ENCODE peak calls at places on chromosomes 3 and 15, in seven cellular contexts. One of them, this sample, is unnamed.

GRCh38 chr15:89740137-89740536 is 10.9 kb downstream of the MESP1 start:
- DNase-seq in mesendoderm: peak; percentile 90
- DNase-seq in neuronal stem cell: peak; percentile 69
- DNase-seq in trophoblast cell: peak; percentile 68
- DNase-seq in H9: peak; percentile 85
- DNase-seq in IMR-90: peak; percentile 71
- DNase-seq in H1: peak; percentile 73
- DNase-seq in this sample: peak; percentile 74

GRCh38 chr15:91067026-91067425 is 33.0 kb upstream of the SV2B start:
- DNase-seq in H9: no peak
- DNase-seq in IMR-90: peak; percentile 10
- DNase-seq in trophoblast cell: no peak
- DNase-seq in H1: no peak
- DNase-seq in mesendoderm: no peak
- DNase-seq in neuronal stem cell: no peak
- DNase-seq in this sample: no peak

GRCh38 chr3:51777985-51778384 is 1.1 kb downstream of the IQCF6 start:
- DNase-seq in IMR-90: no peak
- DNase-seq in H9: no peak
- DNase-seq in mesendoderm: no peak
- DNase-seq in neuronal stem cell: no peak
- DNase-seq in H1: no peak
- DNase-seq in trophoblast cell: no peak
- DNase-seq in this sample: no peak

GRCh38 chr15:64024172-64025050 is 21.9 kb downstream of the DAPK2 start:
- DNase-seq in H9: peak; percentile 36
- DNase-seq in mesendoderm: peak; percentile 62
- DNase-seq in neuronal stem cell: no peak
- DNase-seq in IMR-90: no peak
- DNase-seq in trophoblast cell: no peak
- DNase-seq in H1: no peak
- DNase-seq in this sample: no peak

GRCh38 chr3:99084825-99085224 is 183.3 kb upstream of the DCBLD2 start:
- DNase-seq in mesendoderm: no peak
- DNase-seq in IMR-90: no peak
- DNase-seq in trophoblast cell: no peak
- DNase-seq in neuronal stem cell: no peak
- DNase-seq in H9: no peak
- DNase-seq in H1: no peak
- DNase-seq in this sample: no peak

GRCh38 chr3:188320757-188321156 is 166.8 kb downstream of the LPP start:
- DNase-seq in H9: no peak
- DNase-seq in H1: no peak
- DNase-seq in IMR-90: peak; percentile 83
- DNase-seq in neuronal stem cell: no peak
- DNase-seq in trophoblast cell: no peak
- DNase-seq in mesendoderm: no peak
- DNase-seq in this sample: peak; percentile 18

GRCh38 chr15:77862651-77863104 is 214.8 kb downstream of the TBC1D2B start:
- DNase-seq in mesendoderm: no peak
- DNase-seq in H9: peak; percentile 25
- DNase-seq in neuronal stem cell: no peak
- DNase-seq in trophoblast cell: no peak
- DNase-seq in IMR-90: no peak
- DNase-seq in H1: no peak
- DNase-seq in this sample: no peak

GRCh38 chr3:79015854-79016253 is 751.9 kb downstream of the ROBO1 start:
- DNase-seq in IMR-90: no peak
- DNase-seq in H9: no peak
- DNase-seq in H1: no peak
- DNase-seq in mesendoderm: no peak
- DNase-seq in neuronal stem cell: no peak
- DNase-seq in trophoblast cell: no peak
- DNase-seq in this sample: no peak

GRCh38 chr15:60004019-60004845 is at the start of gene FOXB1:
- DNase-seq in trophoblast cell: peak; percentile 86
- DNase-seq in mesendoderm: peak; percentile 91
- DNase-seq in H1: peak; percentile 79
- DNase-seq in H9: peak; percentile 95
- DNase-seq in neuronal stem cell: peak; percentile 80
- DNase-seq in IMR-90: no peak
- DNase-seq in this sample: no peak

GRCh38 chr3:7766530-7766929 is 735.1 kb upstream of the LMCD1 start:
- DNase-seq in trophoblast cell: no peak
- DNase-seq in neuronal stem cell: no peak
- DNase-seq in H9: no peak
- DNase-seq in mesendoderm: no peak
- DNase-seq in IMR-90: no peak
- DNase-seq in H1: no peak
- DNase-seq in this sample: no peak

GRCh38 chr15:37885651-37886050 is 48.8 kb upstream of the TMCO5A start:
- DNase-seq in neuronal stem cell: no peak
- DNase-seq in H9: no peak
- DNase-seq in IMR-90: no peak
- DNase-seq in trophoblast cell: no peak
- DNase-seq in mesendoderm: no peak
- DNase-seq in H1: no peak
- DNase-seq in this sample: no peak

GRCh38 chr15:39199076-39199475 is 381.8 kb upstream of the THBS1 start:
- DNase-seq in neuronal stem cell: no peak
- DNase-seq in mesendoderm: peak; percentile 51
- DNase-seq in IMR-90: peak; percentile 69
- DNase-seq in H9: no peak
- DNase-seq in H1: no peak
- DNase-seq in trophoblast cell: peak; percentile 45
- DNase-seq in this sample: peak; percentile 87

GRCh38 chr15:93088200-93088980 is 621 bp downstream of the RGMA start:
- DNase-seq in trophoblast cell: no peak
- DNase-seq in neuronal stem cell: peak; percentile 51
- DNase-seq in H1: peak; percentile 82
- DNase-seq in mesendoderm: peak; percentile 54
- DNase-seq in IMR-90: no peak
- DNase-seq in H9: peak; percentile 61
- DNase-seq in this sample: peak; percentile 6

GRCh38 chr3:172461530-172462138 is 13.4 kb upstream of the GHSR start:
- DNase-seq in H1: no peak
- DNase-seq in IMR-90: peak; percentile 10
- DNase-seq in H9: no peak
- DNase-seq in trophoblast cell: no peak
- DNase-seq in mesendoderm: peak; percentile 48
- DNase-seq in neuronal stem cell: no peak
- DNase-seq in this sample: peak; percentile 33

GRCh38 chr3:114253505-114253904 is 16.1 kb upstream of the ZNF80 start:
- DNase-seq in IMR-90: no peak
- DNase-seq in H1: no peak
- DNase-seq in mesendoderm: no peak
- DNase-seq in H9: no peak
- DNase-seq in trophoblast cell: no peak
- DNase-seq in neuronal stem cell: no peak
- DNase-seq in this sample: no peak

GRCh38 chr3:44418549-44418948 is 58.9 kb downstream of the ZNF445 start:
- DNase-seq in H9: no peak
- DNase-seq in neuronal stem cell: no peak
- DNase-seq in H1: peak; percentile 79
- DNase-seq in mesendoderm: peak; percentile 32
- DNase-seq in trophoblast cell: no peak
- DNase-seq in IMR-90: no peak
- DNase-seq in this sample: no peak

GRCh38 chr3:20022954-20023644 is 11.0 kb upstream of the PP2D1 start:
- DNase-seq in H1: no peak
- DNase-seq in neuronal stem cell: no peak
- DNase-seq in H9: no peak
- DNase-seq in mesendoderm: no peak
- DNase-seq in trophoblast cell: no peak
- DNase-seq in IMR-90: no peak
- DNase-seq in this sample: no peak

GRCh38 chr3:178117641-178118040 is 418.6 kb upstream of the KCNMB2 start:
- DNase-seq in H1: no peak
- DNase-seq in H9: no peak
- DNase-seq in trophoblast cell: no peak
- DNase-seq in mesendoderm: no peak
- DNase-seq in neuronal stem cell: no peak
- DNase-seq in IMR-90: peak; percentile 16
- DNase-seq in this sample: peak; percentile 6

GRCh38 chr3:435161-435560 is 238.6 kb downstream of the CHL1 start:
- DNase-seq in mesendoderm: no peak
- DNase-seq in trophoblast cell: no peak
- DNase-seq in IMR-90: no peak
- DNase-seq in H1: no peak
- DNase-seq in neuronal stem cell: no peak
- DNase-seq in H9: no peak
- DNase-seq in this sample: no peak

GRCh38 chr3:178417736-178418135 is 118.5 kb upstream of the KCNMB2 start:
- DNase-seq in H9: no peak
- DNase-seq in trophoblast cell: peak; percentile 83
- DNase-seq in H1: no peak
- DNase-seq in IMR-90: no peak
- DNase-seq in neuronal stem cell: no peak
- DNase-seq in mesendoderm: no peak
- DNase-seq in this sample: no peak

GRCh38 chr15:67835349-67836133 is 4.3 kb downstream of the RNU6-1 start:
- DNase-seq in trophoblast cell: no peak
- DNase-seq in neuronal stem cell: no peak
- DNase-seq in H9: peak; percentile 70
- DNase-seq in H1: peak; percentile 79
- DNase-seq in IMR-90: no peak
- DNase-seq in mesendoderm: peak; percentile 60
- DNase-seq in this sample: no peak

GRCh38 chr3:60737633-60738399 is 513.4 kb downstream of the FHIT start:
- DNase-seq in H1: no peak
- DNase-seq in IMR-90: no peak
- DNase-seq in neuronal stem cell: no peak
- DNase-seq in H9: no peak
- DNase-seq in mesendoderm: no peak
- DNase-seq in trophoblast cell: no peak
- DNase-seq in this sample: no peak

GRCh38 chr3:127911421-127911931 is 3.6 kb upstream of the KBTBD12 start:
- DNase-seq in trophoblast cell: no peak
- DNase-seq in mesendoderm: peak; percentile 37
- DNase-seq in H9: no peak
- DNase-seq in neuronal stem cell: no peak
- DNase-seq in IMR-90: no peak
- DNase-seq in H1: no peak
- DNase-seq in this sample: no peak

GRCh38 chr3:157532529-157533297 is 29.5 kb upstream of the VEPH1 start:
- DNase-seq in H9: peak; percentile 54
- DNase-seq in IMR-90: peak; percentile 92
- DNase-seq in H1: no peak
- DNase-seq in neuronal stem cell: peak; percentile 68
- DNase-seq in trophoblast cell: peak; percentile 53
- DNase-seq in mesendoderm: peak; percentile 93
- DNase-seq in this sample: peak; percentile 85

GRCh38 chr3:174352227-174352626 is 506.9 kb upstream of the NAALADL2 start:
- DNase-seq in H1: no peak
- DNase-seq in trophoblast cell: no peak
- DNase-seq in neuronal stem cell: no peak
- DNase-seq in IMR-90: no peak
- DNase-seq in H9: no peak
- DNase-seq in mesendoderm: no peak
- DNase-seq in this sample: no peak

GRCh38 chr15:40843885-40844542 is at the start of gene SPINT1:
- DNase-seq in neuronal stem cell: no peak
- DNase-seq in H1: peak; percentile 79
- DNase-seq in mesendoderm: peak; percentile 48
- DNase-seq in trophoblast cell: no peak
- DNase-seq in IMR-90: no peak
- DNase-seq in H9: peak; percentile 63
- DNase-seq in this sample: peak; percentile 22
- H3K4ac ChIP-seq in neuronal stem cell: no peak within 1 kb of the TSS
- H3K4ac ChIP-seq in H1: peak within 1 kb of the TSS; percentile 91
- H3K4ac ChIP-seq in mesendoderm: peak within 1 kb of the TSS; percentile 49
- H3K4ac ChIP-seq in trophoblast cell: peak within 1 kb of the TSS; percentile 66
- H3K4ac ChIP-seq in IMR-90: no peak within 1 kb of the TSS
- H3K4ac ChIP-seq in H9: no peak within 1 kb of the TSS
- H3K4ac ChIP-seq in this sample: no peak within 1 kb of the TSS

GRCh38 chr15:57446393-57446792 is 70.1 kb downstream of the CGNL1 start:
- DNase-seq in trophoblast cell: no peak
- DNase-seq in H1: no peak
- DNase-seq in H9: no peak
- DNase-seq in IMR-90: no peak
- DNase-seq in neuronal stem cell: no peak
- DNase-seq in mesendoderm: no peak
- DNase-seq in this sample: no peak

GRCh38 chr15:57456559-57456958 is 80.3 kb downstream of the CGNL1 start:
- DNase-seq in H1: no peak
- DNase-seq in IMR-90: no peak
- DNase-seq in H9: no peak
- DNase-seq in mesendoderm: no peak
- DNase-seq in neuronal stem cell: no peak
- DNase-seq in trophoblast cell: no peak
- DNase-seq in this sample: no peak

GRCh38 chr15:57457726-57458125 is 81.4 kb downstream of the CGNL1 start:
- DNase-seq in neuronal stem cell: no peak
- DNase-seq in trophoblast cell: no peak
- DNase-seq in IMR-90: no peak
- DNase-seq in H1: no peak
- DNase-seq in mesendoderm: no peak
- DNase-seq in H9: no peak
- DNase-seq in this sample: peak; percentile 67

GRCh38 chr15:57455969-57456368 is 79.7 kb downstream of the CGNL1 start:
- DNase-seq in trophoblast cell: no peak
- DNase-seq in mesendoderm: no peak
- DNase-seq in IMR-90: no peak
- DNase-seq in H9: no peak
- DNase-seq in H1: no peak
- DNase-seq in neuronal stem cell: no peak
- DNase-seq in this sample: no peak

GRCh38 chr15:57452090-57452754 is 75.9 kb downstream of the CGNL1 start:
- DNase-seq in IMR-90: no peak
- DNase-seq in neuronal stem cell: no peak
- DNase-seq in mesendoderm: no peak
- DNase-seq in H1: no peak
- DNase-seq in trophoblast cell: no peak
- DNase-seq in H9: no peak
- DNase-seq in this sample: no peak
- H3K9ac ChIP-seq in IMR-90: no peak overlapping the region
- H3K9ac ChIP-seq in neuronal stem cell: no peak overlapping the region
- H3K9ac ChIP-seq in mesendoderm: no peak overlapping the region
- H3K9ac ChIP-seq in H1: no peak overlapping the region
- H3K9ac ChIP-seq in trophoblast cell: no peak overlapping the region
- H3K9ac ChIP-seq in H9: no peak overlapping the region
- H3K9ac ChIP-seq in this sample: no peak overlapping the region

GRCh38 chr15:95968856-95969255 is 361.6 kb upstream of the NR2F2 start:
- DNase-seq in trophoblast cell: no peak
- DNase-seq in IMR-90: no peak
- DNase-seq in neuronal stem cell: no peak
- DNase-seq in H9: no peak
- DNase-seq in mesendoderm: no peak
- DNase-seq in H1: no peak
- DNase-seq in this sample: no peak
- H3K4ac ChIP-seq in trophoblast cell: no peak overlapping the region
- H3K4ac ChIP-seq in IMR-90: no peak overlapping the region
- H3K4ac ChIP-seq in neuronal stem cell: no peak overlapping the region
- H3K4ac ChIP-seq in H9: no peak overlapping the region
- H3K4ac ChIP-seq in mesendoderm: no peak overlapping the region
- H3K4ac ChIP-seq in H1: no peak overlapping the region
- H3K4ac ChIP-seq in this sample: no peak overlapping the region

DNA sequence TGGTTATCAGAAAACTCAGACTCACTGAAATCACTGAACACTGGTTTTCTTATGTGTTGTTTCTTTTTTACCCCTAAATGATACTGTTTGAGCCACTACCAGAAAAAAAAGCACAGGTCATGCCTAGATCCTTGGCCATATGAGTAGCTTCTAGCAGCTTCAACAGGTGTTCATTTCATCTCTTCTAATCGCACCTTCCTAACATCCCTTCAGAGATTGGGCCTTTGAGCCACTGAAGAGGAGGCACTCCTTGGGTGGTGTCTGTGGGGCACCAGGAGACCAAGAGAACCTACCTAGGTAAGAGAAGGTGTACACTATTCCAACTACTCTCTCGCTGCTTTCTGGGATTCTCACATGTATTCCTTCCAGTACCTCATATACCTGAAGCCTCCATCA is 2.5 kb downstream of the HEG1 start:
- DNase-seq in IMR-90: no peak
- DNase-seq in neuronal stem cell: no peak
- DNase-seq in H1: no peak
- DNase-seq in H9: no peak
- DNase-seq in mesendoderm: no peak
- DNase-seq in trophoblast cell: no peak
- DNase-seq in this sample: no peak
- H3K9ac ChIP-seq in IMR-90: peak overlapping the region; percentile 94
- H3K9ac ChIP-seq in neuronal stem cell: no peak overlapping the region
- H3K9ac ChIP-seq in H1: no peak overlapping the region
- H3K9ac ChIP-seq in H9: no peak overlapping the region
- H3K9ac ChIP-seq in mesendoderm: peak overlapping the region; percentile 28
- H3K9ac ChIP-seq in trophoblast cell: no peak overlapping the region
- H3K9ac ChIP-seq in this sample: peak overlapping the region; percentile 98